ENCODE peak calls at places on chromosomes 16 and 17, in six cellular contexts. T is SK-N-SH, Y is PC-3, M is MM.1S, A is HCT116, C is Karpas-422. N is an unnamed sample. For H3K9me2, the result is how much of the 10 kb centered on the place peaks cover.

GRCh38 chr17:58187063-58187462 is 5.5 kb upstream of the EPX start:
- DNase-seq in T (no peak), Y (no peak), M (no peak), A (no peak), C (no peak), N (no peak)

GRCh38 chr17:33511670-33512069 is 218.6 kb upstream of the ASIC2 start:
- DNase-seq in T (no peak), Y (no peak), M (peak), A (no peak), C (no peak), N (no peak)

GRCh38 chr16:89598199-89598598 is 15.2 kb upstream of the DPEP1 start:
- DNase-seq in T (no peak), Y (no peak), M (no peak), A (no peak), C (peak), N (peak)

GRCh38 chr17:15741624-15742023 is 9.5 kb downstream of the TBC1D26 start:
- DNase-seq in T (no peak), Y (no peak), M (no peak), A (no peak), C (no peak), N (no peak)

GRCh38 chr17:28925912-28926365 is 23.1 kb upstream of the DHRS13 start:
- DNase-seq in T (no peak), Y (peak), M (peak), A (no peak), C (no peak), N (peak)

GRCh38 chr17:59837362-59838195 is 55.2 kb downstream of the TUBD1 start:
- DNase-seq in T (no peak), Y (peak), M (no peak), A (peak), C (peak), N (peak)

GRCh38 chr17:77374170-77374936 is 233.6 kb downstream of the SEC14L1 start:
- DNase-seq in T (peak), Y (no peak), M (no peak), A (no peak), C (peak), N (peak)

GRCh38 chr17:8940866-8941471 is 24.5 kb downstream of the PIK3R5 start:
- DNase-seq in T (no peak), Y (no peak), M (no peak), A (no peak), C (no peak), N (no peak)

GRCh38 chr17:31060814-31061550 is 33.8 kb upstream of the NF1 start:
- DNase-seq in T (no peak), Y (no peak), M (peak), A (no peak), C (peak), N (no peak)

GRCh38 chr16:71807905-71808592 is 585 bp downstream of the AP1G1 start:
- DNase-seq in T (no peak), Y (no peak), M (peak), A (no peak), C (no peak), N (peak)

GRCh38 chr17:76659928-76660614 is 16.5 kb upstream of the ST6GALNAC1 start:
- DNase-seq in T (peak), Y (peak), M (no peak), A (no peak), C (no peak), N (peak)

GRCh38 chr17:79921411-79922160 is 82.3 kb upstream of the CBX4 start:
- DNase-seq in T (no peak), Y (no peak), M (peak), A (no peak), C (no peak), N (no peak)

GRCh38 chr17:79919164-79919585 is 79.9 kb upstream of the CBX4 start:
- DNase-seq in T (peak), Y (peak), M (no peak), A (no peak), C (no peak), N (peak)

GRCh38 chr17:79920751-79921410 is 81.6 kb upstream of the CBX4 start:
- DNase-seq in T (no peak), Y (no peak), M (peak), A (no peak), C (no peak), N (no peak)

GRCh38 chr17:79918581-79919163 is 79.4 kb upstream of the CBX4 start:
- DNase-seq in T (no peak), Y (peak), M (no peak), A (no peak), C (no peak), N (no peak)

GRCh38 chr17:79919862-79920720 is 80.9 kb upstream of the CBX4 start:
- DNase-seq in T (no peak), Y (no peak), M (no peak), A (no peak), C (no peak), N (no peak)
- H3K9me2 ChIP-seq in T (under half), Y (under half), M (under half), A (under half), C (under half), N (under half)

GRCh38 chr17:19578545-19578944 is 44.9 kb downstream of the SLC47A1 start:
- DNase-seq in T (peak), Y (no peak), M (no peak), A (no peak), C (no peak), N (peak)

GRCh38 chr17:19583871-19584270 is 50.2 kb downstream of the SLC47A1 start:
- DNase-seq in T (no peak), Y (no peak), M (no peak), A (no peak), C (no peak), N (no peak)

GRCh38 chr17:19579192-19579668 is 45.6 kb downstream of the SLC47A1 start:
- DNase-seq in T (peak), Y (no peak), M (no peak), A (no peak), C (no peak), N (no peak)

GRCh38 chr17:19574956-19575355 is 41.3 kb downstream of the SLC47A1 start:
- DNase-seq in T (no peak), Y (no peak), M (no peak), A (no peak), C (no peak), N (peak)

GRCh38 chr17:19579867-19580565 is 46.4 kb downstream of the SLC47A1 start:
- DNase-seq in T (peak), Y (no peak), M (no peak), A (no peak), C (no peak), N (peak)
- H3K4me3 ChIP-seq in T (peak), Y (no peak), M (no peak), A (no peak), C (no peak), N (peak)

GRCh38 chr16:66189951-66190350 is 176.5 kb upstream of the CDH5 start:
- DNase-seq in T (no peak), Y (peak), M (no peak), A (no peak), C (no peak), N (peak)
- H3K9ac ChIP-seq in T (no peak), Y (no peak), M (no peak), A (no peak), C (no peak), N (no peak)

DNA sequence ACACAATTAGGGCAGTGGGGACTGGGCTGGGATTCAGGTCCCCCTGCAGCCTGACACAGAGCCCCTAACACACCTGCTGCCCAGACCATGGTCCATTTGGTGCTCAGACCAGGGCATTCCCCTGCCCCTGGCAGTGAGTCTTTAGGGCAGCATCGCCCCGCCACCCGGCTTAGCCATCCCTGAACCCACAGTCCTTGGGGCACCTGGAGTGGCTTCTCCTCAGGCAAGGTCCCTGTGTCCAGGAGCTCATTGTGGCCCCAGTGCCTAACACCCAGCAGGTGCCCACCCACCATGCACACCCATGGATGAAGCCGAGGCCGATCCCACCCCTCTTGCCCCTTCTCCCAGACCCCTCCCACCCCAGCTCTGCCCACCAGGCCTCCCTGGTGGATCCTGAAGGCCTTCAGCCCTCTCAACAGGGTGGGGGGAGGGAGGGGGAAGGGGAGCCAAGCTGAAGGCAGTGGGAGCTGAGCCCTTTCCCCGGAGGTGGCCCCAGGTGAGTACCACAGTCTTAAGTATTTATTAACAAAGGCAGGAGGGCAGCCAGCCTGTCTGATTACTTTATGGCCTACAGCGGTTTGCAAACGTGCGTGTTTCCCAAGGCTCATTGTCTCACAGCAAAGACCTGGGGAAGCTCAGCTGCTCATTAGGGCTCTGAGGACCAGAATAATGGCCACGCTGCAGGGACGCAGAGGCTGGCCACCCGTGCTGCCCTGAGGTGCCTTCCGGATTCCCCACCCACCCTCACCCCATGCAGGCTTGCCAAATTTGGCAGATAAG is 38.5 kb downstream of the RBFOX3 start:
- DNase-seq in T (no peak), Y (no peak), M (no peak), A (no peak), C (no peak), N (no peak)
- H3K9me2 ChIP-seq in T (under half), Y (under half), M (under half), A (under half), C (under half), N (under half)

DNA sequence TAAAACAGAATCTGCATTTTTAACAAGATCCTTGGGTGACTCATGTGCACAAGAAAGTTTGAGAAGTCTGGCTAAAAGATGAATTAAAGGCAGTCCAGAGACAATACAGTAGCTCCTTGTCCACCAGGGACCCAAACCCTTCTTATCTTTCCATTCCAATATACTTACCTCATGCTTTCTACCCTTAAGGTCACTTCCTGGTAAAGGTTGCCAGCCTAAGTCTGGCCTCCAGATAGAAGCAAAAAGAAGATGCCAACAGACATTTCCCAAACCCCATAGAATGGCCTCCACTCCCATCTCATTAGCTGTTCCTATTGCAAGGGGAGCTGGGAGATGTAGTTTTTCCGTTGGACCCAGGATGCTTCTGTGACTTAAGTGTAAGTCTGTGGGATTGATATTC is 101.4 kb upstream of the XYLT1 start:
- DNase-seq in T (no peak), Y (no peak), M (no peak), A (peak), C (no peak), N (no peak)
- H3K4me3 ChIP-seq in T (no peak), Y (no peak), M (no peak), A (peak), C (no peak), N (no peak)

GRCh38 chr16:17348042-17348783 is 122.5 kb downstream of the XYLT1 start:
- DNase-seq in T (no peak), Y (no peak), M (no peak), A (no peak), C (no peak), N (no peak)
- H3K9ac ChIP-seq in T (no peak), Y (no peak), M (peak), A (no peak), C (no peak), N (no peak)

GRCh38 chr17:10932938-10933337 is 95.1 kb upstream of the PIRT start:
- DNase-seq in T (no peak), Y (no peak), M (no peak), A (no peak), C (no peak), N (no peak)
- H3K9me2 ChIP-seq in T (under half), Y (under half), M (under half), A (under half), C (under half), N (under half)

DNA sequence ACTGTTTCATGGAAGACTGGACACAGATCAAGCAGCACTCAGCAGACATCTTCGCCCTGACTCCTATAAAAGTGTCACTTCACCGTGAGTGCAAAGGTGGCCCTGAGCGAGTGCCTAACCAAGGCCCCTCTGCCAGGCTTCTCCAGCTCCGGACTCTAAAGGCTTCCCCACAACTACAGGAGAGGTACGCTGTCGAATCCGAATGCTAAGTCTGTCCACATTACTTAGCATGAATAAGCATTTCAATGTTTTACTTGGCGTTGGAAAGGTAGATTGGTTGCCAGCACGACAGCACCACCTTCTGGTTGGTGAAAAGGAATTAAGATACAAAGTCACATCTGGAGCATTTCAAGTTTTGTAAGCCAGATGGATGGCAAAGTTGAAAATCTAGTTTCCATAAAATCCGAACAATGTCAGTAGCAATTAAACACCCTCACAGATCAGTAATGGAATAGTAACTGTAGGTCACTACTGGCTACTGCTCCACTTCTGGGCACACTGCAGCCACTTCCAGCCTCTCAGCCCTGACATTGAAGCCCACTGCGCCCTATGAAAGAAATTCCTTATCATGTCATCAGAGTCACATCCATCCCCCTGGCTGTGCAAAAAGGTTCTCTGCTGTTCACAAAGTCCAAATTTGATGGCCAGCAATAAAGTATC is 100.9 kb downstream of the PARN start:
- DNase-seq in T (peak), Y (peak), M (peak), A (peak), C (peak), N (peak)
- H3K4me3 ChIP-seq in T (no peak), Y (no peak), M (no peak), A (no peak), C (peak), N (peak)

GRCh38 chr16:86579268-86580062 is 1.1 kb downstream of the FOXL1 start:
- DNase-seq in T (no peak), Y (no peak), M (no peak), A (no peak), C (no peak), N (peak)
- H3K9ac ChIP-seq in T (peak), Y (no peak), M (no peak), A (no peak), C (no peak), N (peak)

GRCh38 chr16:88343276-88343791 is 39.4 kb upstream of the ZNF469 start:
- DNase-seq in T (no peak), Y (no peak), M (no peak), A (no peak), C (no peak), N (no peak)
- H3K9me2 ChIP-seq in T (under half), Y (under half), M (under half), A (under half), C (under half), N (under half)